ENCODE peak calls at places on chromosome 2, in ten cellular contexts. A is fibroblast of lung, N is heart right ventricle, W is foreskin fibroblast, V is left ventricle myocardium inferior, L is stomach, C is neuronal stem cell, U is AG10803, P is heart left ventricle, H is upper lobe of right lung. M is an unnamed sample.

GRCh38 chr2:64996914-64997313 is 7.7 kb downstream of the SLC1A4 start:
- DNase-seq in A (no peak), U (no peak), N (no peak), C (no peak), V (no peak), H (no peak), P (no peak), L (no peak), W (no peak), M (peak)

GRCh38 chr2:109387221-109387735 is 226.5 kb downstream of the SEPTIN10 start:
- DNase-seq in P (peak), V (no peak), W (no peak), U (no peak), A (no peak), N (no peak), H (peak), C (no peak), L (no peak), M (no peak)

GRCh38 chr2:103656558-103656957 is 894.7 kb downstream of the TMEM182 start:
- DNase-seq in P (no peak), A (peak), H (no peak), C (peak), V (no peak), W (no peak), L (no peak), N (no peak), U (no peak), M (no peak)

GRCh38 chr2:114812261-114812660 is 369.8 kb downstream of the DPP10 start:
- DNase-seq in L (no peak), V (no peak), W (no peak), A (no peak), U (no peak), H (no peak), N (no peak), C (no peak), P (no peak), M (no peak)

GRCh38 chr2:236744316-236745105 is 174.9 kb downstream of the ACKR3 start:
- DNase-seq in C (no peak), H (no peak), U (peak), L (no peak), V (no peak), N (no peak), P (no peak), A (peak), W (peak), M (no peak)

GRCh38 chr2:216665240-216665639 is 30.1 kb downstream of the IGFBP5 start:
- DNase-seq in U (peak), H (no peak), N (peak), C (no peak), V (no peak), A (peak), W (peak), L (peak), P (no peak), M (peak)

GRCh38 chr2:60334610-60335009 is 218.8 kb downstream of the BCL11A start:
- DNase-seq in C (no peak), L (no peak), H (no peak), P (no peak), A (no peak), U (no peak), W (no peak), V (no peak), N (no peak), M (no peak)

GRCh38 chr2:207041753-207042152 is 102.4 kb downstream of the CPO start:
- DNase-seq in V (no peak), W (no peak), L (no peak), H (no peak), U (no peak), C (no peak), P (no peak), A (no peak), N (no peak), M (no peak)

GRCh38 chr2:42810971-42811865 is 18.8 kb upstream of the HAAO start:
- DNase-seq in V (peak), H (peak), P (peak), A (peak), U (peak), L (no peak), C (peak), N (peak), W (peak), M (peak)

GRCh38 chr2:23445450-23445868 is 60.5 kb downstream of the KLHL29 start:
- DNase-seq in L (no peak), W (peak), C (no peak), P (no peak), V (no peak), U (peak), H (no peak), A (peak), N (no peak), M (no peak)

GRCh38 chr2:68734688-68735525 is at the start of gene ARHGAP25:
- DNase-seq in C (no peak), U (no peak), V (no peak), P (no peak), A (no peak), L (no peak), N (peak), W (no peak), H (no peak), M (no peak)

GRCh38 chr2:11177871-11178598 is 22.8 kb downstream of the SLC66A3 start:
- DNase-seq in H (no peak), C (no peak), V (no peak), L (no peak), P (no peak), A (peak), W (peak), U (peak), N (no peak), M (no peak)

GRCh38 chr2:36367497-36368353 is 12.1 kb downstream of the CRIM1 start:
- DNase-seq in H (no peak), A (peak), W (no peak), N (no peak), U (peak), C (no peak), L (no peak), P (no peak), V (no peak), M (no peak)

GRCh38 chr2:23385748-23386421 is 906 bp downstream of the KLHL29 start:
- DNase-seq in P (no peak), U (peak), C (no peak), W (peak), A (no peak), H (peak), N (no peak), L (no peak), V (peak), M (peak)

GRCh38 chr2:215654177-215654850 is 218.4 kb upstream of the FN1 start:
- DNase-seq in N (no peak), L (no peak), A (peak), W (peak), C (no peak), U (peak), P (no peak), H (no peak), V (no peak), M (no peak)

GRCh38 chr2:38190542-38191218 is 114.7 kb upstream of the CYP1B1 start:
- DNase-seq in N (no peak), W (peak), V (no peak), U (peak), C (no peak), P (no peak), A (peak), H (no peak), L (no peak), M (no peak)

GRCh38 chr2:126657636-126658315 is 1.8 kb downstream of the GYPC start:
- DNase-seq in W (peak), C (peak), N (peak), V (peak), P (peak), U (peak), A (peak), H (peak), L (peak), M (peak)

GRCh38 chr2:82789886-82790276 is 1669.2 kb downstream of the SUCLG1 start:
- DNase-seq in P (no peak), L (no peak), W (peak), H (no peak), N (no peak), V (no peak), U (no peak), C (no peak), A (peak), M (no peak)

GRCh38 chr2:84631047-84631446 is 114.7 kb downstream of the DNAH6 start:
- DNase-seq in P (no peak), V (no peak), A (peak), L (no peak), N (no peak), H (no peak), U (peak), C (peak), W (peak), M (peak)

GRCh38 chr2:240277073-240277806 is 136.8 kb upstream of the OTOS start:
- DNase-seq in P (peak), A (peak), W (peak), V (no peak), N (peak), L (peak), U (peak), H (peak), C (no peak), M (no peak)

GRCh38 chr2:105329561-105330495 is at the start of gene TGFBRAP1:
- DNase-seq in W (peak), C (peak), P (peak), U (peak), N (peak), H (peak), A (peak), V (peak), L (peak), M (peak)

GRCh38 chr2:168241208-168241607 is 6.2 kb downstream of the STK39 start:
- DNase-seq in L (no peak), U (no peak), A (no peak), V (no peak), W (peak), N (peak), P (no peak), H (no peak), C (no peak), M (no peak)

GRCh38 chr2:156589381-156590079 is 153.4 kb downstream of the GPD2 start:
- DNase-seq in V (no peak), L (peak), W (peak), N (peak), U (peak), C (no peak), A (peak), P (no peak), H (no peak), M (peak)

GRCh38 chr2:1714291-1715064 is 29.8 kb downstream of the PXDN start:
- DNase-seq in L (no peak), C (no peak), U (no peak), N (no peak), W (no peak), A (no peak), V (no peak), P (no peak), H (no peak), M (peak)

GRCh38 chr2:186575302-186575701 is 14.6 kb upstream of the ITGAV start:
- DNase-seq in N (peak), C (no peak), U (peak), V (no peak), W (peak), P (no peak), L (no peak), H (no peak), A (peak), M (no peak)

GRCh38 chr2:154455201-154455600 is 243.3 kb upstream of the KCNJ3 start:
- DNase-seq in U (peak), V (no peak), L (no peak), N (no peak), C (no peak), A (peak), P (no peak), W (peak), H (no peak), M (no peak)
- H3K4me3 ChIP-seq in U (peak), V (peak), L (no peak), N (peak), C (no peak), A (no peak), P (no peak), W (peak), H (peak), M (no peak)

GRCh38 chr2:28663359-28663758 is 88.3 kb upstream of the PPP1CB start:
- DNase-seq in C (no peak), P (no peak), W (peak), V (no peak), L (no peak), H (no peak), N (no peak), A (peak), U (peak), M (no peak)

GRCh38 chr2:28665041-28665704 is 86.5 kb upstream of the PPP1CB start:
- DNase-seq in H (no peak), U (peak), L (peak), P (peak), C (no peak), V (peak), N (peak), W (peak), A (peak), M (no peak)

GRCh38 chr2:28662468-28663095 is 89.0 kb upstream of the PPP1CB start:
- DNase-seq in H (no peak), P (no peak), U (peak), A (peak), C (no peak), W (peak), L (peak), V (no peak), N (no peak), M (no peak)

GRCh38 chr2:28662044-28662443 is 89.6 kb upstream of the PPP1CB start:
- DNase-seq in N (no peak), A (no peak), C (no peak), W (peak), U (no peak), L (peak), P (no peak), V (no peak), H (no peak), M (no peak)

DNA sequence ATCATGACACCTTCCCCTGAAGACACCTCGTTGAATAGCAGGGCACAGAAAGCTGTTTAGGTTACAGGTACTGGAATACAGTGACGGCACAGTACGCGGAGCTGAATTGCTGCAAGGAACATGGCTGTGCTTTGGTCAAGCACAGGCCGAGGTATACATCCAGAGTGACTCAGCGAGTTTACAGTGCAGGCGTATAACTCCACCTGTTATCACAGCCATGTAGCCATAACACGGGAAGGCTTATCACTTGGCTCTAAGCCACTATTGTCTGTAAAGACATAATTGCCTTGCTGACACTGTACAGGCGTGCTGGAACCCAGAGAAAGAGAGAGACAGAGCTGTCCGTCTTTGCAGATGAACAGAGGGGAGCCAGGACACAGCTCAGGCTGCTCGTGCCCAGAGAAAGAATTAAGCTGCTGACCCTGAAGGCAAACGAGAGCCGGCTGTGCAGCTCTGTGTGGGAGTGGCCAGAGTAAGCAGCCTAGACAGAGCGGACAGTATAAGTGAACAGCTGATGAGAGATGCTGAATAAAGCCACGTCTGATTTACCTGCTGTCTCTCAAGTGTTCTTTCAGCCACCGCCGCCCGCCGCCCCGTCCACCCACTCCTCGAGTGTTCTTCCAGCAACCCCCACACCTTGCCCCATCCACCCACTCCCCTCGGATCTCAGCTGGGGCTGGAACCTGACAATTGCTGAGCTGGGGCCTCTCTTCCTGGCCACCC is 87.3 kb upstream of the PPP1CB start:
- DNase-seq in V (peak), C (no peak), H (no peak), L (peak), U (no peak), N (no peak), P (no peak), W (peak), A (no peak), M (no peak)
- H3K4me3 ChIP-seq in V (peak), C (no peak), H (no peak), L (no peak), U (no peak), N (no peak), P (no peak), W (peak), A (no peak), M (no peak)

GRCh38 chr2:16700566-16701259 is 35.1 kb upstream of the CYRIA start:
- DNase-seq in N (no peak), H (no peak), C (no peak), W (no peak), V (no peak), P (no peak), U (no peak), A (no peak), L (no peak), M (no peak)
- H3K4me3 ChIP-seq in N (no peak), H (no peak), C (no peak), W (no peak), V (no peak), P (no peak), U (no peak), A (no peak), L (no peak), M (no peak)

DNA sequence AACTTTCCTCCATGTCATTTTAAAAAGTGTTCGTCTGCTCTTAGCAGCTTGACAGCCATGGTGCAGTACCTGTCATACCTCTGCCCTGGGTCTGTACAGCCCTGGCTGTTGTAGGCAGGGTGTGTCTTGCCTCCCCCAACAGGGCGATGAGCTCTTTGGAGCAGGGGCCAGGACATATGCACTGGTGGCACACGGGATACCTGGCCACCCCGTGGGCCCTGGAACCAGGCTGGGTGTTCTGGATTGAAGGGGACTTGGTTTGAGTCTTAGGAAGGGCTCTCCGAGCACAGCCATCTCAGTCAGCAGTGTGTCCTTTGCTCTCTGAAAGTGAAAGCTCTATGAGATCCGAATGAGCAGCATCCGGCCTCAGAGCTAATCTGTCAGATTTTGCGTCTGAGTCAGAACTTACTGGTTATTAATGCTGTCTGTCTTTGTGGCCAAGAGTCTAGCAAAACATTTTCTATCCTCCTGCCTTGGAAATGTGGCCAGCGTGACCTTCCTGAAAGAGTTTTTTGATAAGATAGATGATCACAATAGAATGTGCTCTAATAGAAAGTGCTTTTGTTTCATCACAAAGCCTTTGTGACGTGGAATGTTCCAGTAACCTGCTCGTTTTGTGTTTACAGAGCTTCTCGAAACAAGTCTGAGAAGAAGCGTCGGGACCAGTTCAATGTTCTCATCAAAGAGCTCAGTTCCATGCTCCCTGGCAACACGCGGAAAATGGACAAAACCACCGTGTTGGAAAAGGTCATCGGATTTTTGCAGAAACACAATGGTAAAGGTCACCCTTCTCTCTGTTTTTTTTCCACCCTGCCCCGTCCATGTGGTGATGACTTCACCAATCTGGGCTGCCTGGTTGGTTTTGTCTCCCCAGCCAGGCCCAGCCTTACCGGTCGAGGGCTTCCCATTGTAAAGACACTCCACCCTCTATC is 77.3 kb upstream of the RPL31 start:
- DNase-seq in H (no peak), W (peak), L (peak), U (peak), C (no peak), V (no peak), P (no peak), N (peak), A (peak), M (no peak)
- H3K4me3 ChIP-seq in H (peak), W (no peak), L (peak), U (peak), C (no peak), V (peak), P (no peak), N (peak), A (peak), M (no peak)

DNA sequence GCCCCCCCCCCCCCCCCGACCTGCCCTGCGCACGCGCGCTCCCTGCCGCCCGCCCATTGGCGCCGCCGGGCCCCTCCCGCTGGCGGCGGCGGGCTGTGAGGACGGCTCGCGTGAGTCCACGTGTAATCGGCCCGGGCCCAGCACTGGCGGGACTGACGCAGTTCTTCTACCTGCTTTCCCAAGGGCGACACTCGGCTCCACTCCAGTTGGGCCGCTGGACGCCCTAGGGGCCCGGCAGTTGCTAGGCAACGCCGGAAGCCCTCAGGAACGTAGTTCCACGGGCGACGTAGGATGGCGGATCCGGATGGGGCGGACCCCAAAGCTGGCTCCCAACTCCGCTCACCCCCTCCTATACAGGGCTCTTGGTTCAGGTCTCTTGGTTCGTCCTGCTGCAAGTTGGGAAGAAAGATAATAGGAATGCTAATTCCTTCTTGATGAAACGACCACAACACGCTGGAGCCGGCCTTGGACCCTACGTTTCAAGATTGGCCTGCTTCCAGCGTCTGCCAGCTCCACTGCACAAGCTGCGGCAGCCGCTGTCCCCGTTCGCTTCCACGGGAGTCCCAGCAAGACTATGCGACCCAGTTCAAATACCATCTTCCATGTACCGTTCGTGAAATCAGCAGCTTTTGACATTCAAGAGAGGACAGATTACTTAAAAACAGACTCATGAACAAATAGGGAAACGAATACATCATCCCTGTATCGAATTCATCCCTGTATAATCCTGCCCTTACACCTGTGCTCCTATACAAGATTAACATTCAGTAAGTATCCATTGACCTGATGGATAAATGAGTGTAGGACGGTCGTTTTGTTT is 415 bp upstream of the MCFD2 start:
- DNase-seq in W (peak), L (peak), N (peak), H (peak), P (peak), C (peak), U (peak), V (peak), A (peak), M (peak)
- H3K4me3 ChIP-seq in W (peak), L (peak), N (peak), H (peak), P (peak), C (peak), U (peak), V (peak), A (peak), M (peak)